ENCODE peak calls at places on chromosomes 11 and 22, in eight cellular contexts. E is T-cell; W is ACHN; Q is Calu3; H is heart right ventricle; P is AG10803; X is activated T-helper 9 cell treated with anti-CD3 and anti-CD28 coated beads, Interleukin-2, amount 50 U/mL, for 16 hours; K is T-helper 2 cell. C is an unnamed sample.

GRCh38 chr11:44632466-44633123 is 67.1 kb downstream of the CD82 start:
- DNase-seq in E (no peak), W (peak; percentile 62), Q (peak; percentile 40), H (peak; percentile 51), P (no peak), X (no peak), K (no peak), C (peak; percentile 46)

GRCh38 chr22:50059185-50059880 is 1.2 kb upstream of the TTLL8 start:
- DNase-seq in E (no peak), W (peak; percentile 3), Q (no peak), H (no peak), P (peak; percentile 40), X (no peak), K (no peak), C (no peak)

GRCh38 chr11:86812322-86812670 is 12.0 kb downstream of the PRSS23 start:
- DNase-seq in E (no peak), W (no peak), Q (no peak), H (no peak), P (no peak), X (no peak), K (no peak), C (peak; percentile 10)

GRCh38 chr11:16404781-16405180 is 48.4 kb upstream of the SOX6 start:
- DNase-seq in E (no peak), W (no peak), Q (no peak), H (no peak), P (no peak), X (no peak), K (no peak), C (no peak)

GRCh38 chr11:69951821-69952590 is 126.1 kb upstream of the ANO1 start:
- DNase-seq in E (no peak), W (no peak), Q (no peak), H (peak; percentile 2), P (no peak), X (no peak), K (no peak), C (no peak)

GRCh38 chr22:41367680-41368542 is 13.8 kb upstream of the TEF start:
- DNase-seq in E (no peak), W (no peak), Q (no peak), H (no peak), P (peak; percentile 72), X (no peak), K (no peak), C (peak; percentile 73)

GRCh38 chr11:11047851-11048610 is 190.2 kb upstream of the ZBED5 start:
- DNase-seq in E (no peak), W (no peak), Q (no peak), H (no peak), P (no peak), X (no peak), K (no peak), C (no peak)

GRCh38 chr11:15258433-15259350 is 144.0 kb downstream of the INSC start:
- DNase-seq in E (no peak), W (peak; percentile 86), Q (peak; percentile 40), H (no peak), P (peak; percentile 28), X (no peak), K (no peak), C (peak; percentile 20)

GRCh38 chr22:36153756-36154155 is 6.8 kb downstream of the APOL3 start:
- DNase-seq in E (no peak), W (no peak), Q (no peak), H (no peak), P (no peak), X (no peak), K (no peak), C (no peak)

GRCh38 chr22:27682438-27682837 is 119.1 kb downstream of the MN1 start:
- DNase-seq in E (no peak), W (no peak), Q (no peak), H (no peak), P (no peak), X (no peak), K (no peak), C (no peak)

GRCh38 chr11:16395601-16396000 is 39.3 kb upstream of the SOX6 start:
- DNase-seq in E (no peak), W (peak; percentile 29), Q (no peak), H (no peak), P (no peak), X (no peak), K (no peak), C (no peak)

GRCh38 chr11:111814567-111814966 is 48.4 kb upstream of the PPP2R1B start:
- DNase-seq in E (no peak), W (no peak), Q (no peak), H (no peak), P (peak; percentile 60), X (no peak), K (no peak), C (no peak)

GRCh38 chr11:46306296-46306853 is 28.9 kb downstream of the CREB3L1 start:
- DNase-seq in E (no peak), W (no peak), Q (no peak), H (no peak), P (peak; percentile 54), X (no peak), K (no peak), C (no peak)

GRCh38 chr22:47411006-47411405 is 648.6 kb downstream of the TBC1D22A start:
- DNase-seq in E (no peak), W (no peak), Q (no peak), H (no peak), P (no peak), X (no peak), K (no peak), C (no peak)

GRCh38 chr22:36136475-36136874 is 24.1 kb downstream of the APOL3 start:
- DNase-seq in E (no peak), W (peak; percentile 10), Q (no peak), H (no peak), P (peak; percentile 48), X (no peak), K (no peak), C (no peak)

GRCh38 chr11:18056561-18057181 is 10.6 kb upstream of the TPH1 start:
- DNase-seq in E (no peak), W (no peak), Q (no peak), H (no peak), P (no peak), X (no peak), K (no peak), C (no peak)

GRCh38 chr22:21589415-21589814 is 21.9 kb downstream of the UBE2L3 start:
- DNase-seq in E (no peak), W (no peak), Q (no peak), H (no peak), P (no peak), X (no peak), K (no peak), C (no peak)

C was measured in pancreas.